ENCODE peak calls at places on chromosomes 11 and 22, in five cellular contexts. A is AG04450, G is pancreas, H is left lung, X is A549. F is an unnamed sample.

GRCh38 chr11:113874920-113875413 is 405 bp downstream of the USP28 start:
- DNase-seq in A (no peak), G (no peak), H (no peak), X (peak), F (peak)

GRCh38 chr11:102244681-102245409 is 72.4 kb upstream of the BIRC3 start:
- DNase-seq in A (no peak), G (no peak), H (no peak), X (peak), F (no peak)

GRCh38 chr22:17198188-17199130 is 20.8 kb downstream of the ADA2 start:
- DNase-seq in A (no peak), G (no peak), H (no peak), X (no peak), F (no peak)

GRCh38 chr11:70574725-70575347 is 176.5 kb downstream of the CTTN start:
- DNase-seq in A (no peak), G (no peak), H (peak), X (no peak), F (no peak)

GRCh38 chr11:15968461-15969130 is 387.8 kb downstream of the SOX6 start:
- DNase-seq in A (no peak), G (no peak), H (no peak), X (no peak), F (no peak)

GRCh38 chr22:47144791-47145425 is 382.5 kb downstream of the TBC1D22A start:
- DNase-seq in A (no peak), G (peak), H (peak), X (no peak), F (no peak)

GRCh38 chr22:50329236-50329635 is 2.4 kb upstream of the DENND6B start:
- DNase-seq in A (no peak), G (no peak), H (no peak), X (no peak), F (peak)

GRCh38 chr11:83971063-83971462 is 684.9 kb upstream of the CCDC90B start:
- DNase-seq in A (no peak), G (no peak), H (no peak), X (no peak), F (no peak)

GRCh38 chr11:38990139-38990538 is 2392.1 kb upstream of the RAG2 start:
- DNase-seq in A (no peak), G (no peak), H (no peak), X (no peak), F (no peak)

GRCh38 chr11:119754656-119755350 is 25.8 kb upstream of the NECTIN1 start:
- DNase-seq in A (no peak), G (no peak), H (peak), X (no peak), F (no peak)

GRCh38 chr11:74443071-74443864 is 24.1 kb downstream of the KCNE3 start:
- DNase-seq in A (no peak), G (peak), H (no peak), X (peak), F (no peak)

GRCh38 chr22:21446128-21446826 is 20.9 kb upstream of the TMEM191C start:
- DNase-seq in A (no peak), G (peak), H (peak), X (no peak), F (no peak)

GRCh38 chr22:38222797-38223119 is 21.0 kb downstream of the MAFF start:
- DNase-seq in A (no peak), G (no peak), H (no peak), X (no peak), F (no peak)

GRCh38 chr22:31139866-31140716 is at the start of gene PLA2G3:
- DNase-seq in A (no peak), G (no peak), H (peak), X (no peak), F (no peak)

GRCh38 chr11:113387605-113388211 is at the start of gene ANKK1:
- DNase-seq in A (no peak), G (no peak), H (no peak), X (no peak), F (no peak)

DNA sequence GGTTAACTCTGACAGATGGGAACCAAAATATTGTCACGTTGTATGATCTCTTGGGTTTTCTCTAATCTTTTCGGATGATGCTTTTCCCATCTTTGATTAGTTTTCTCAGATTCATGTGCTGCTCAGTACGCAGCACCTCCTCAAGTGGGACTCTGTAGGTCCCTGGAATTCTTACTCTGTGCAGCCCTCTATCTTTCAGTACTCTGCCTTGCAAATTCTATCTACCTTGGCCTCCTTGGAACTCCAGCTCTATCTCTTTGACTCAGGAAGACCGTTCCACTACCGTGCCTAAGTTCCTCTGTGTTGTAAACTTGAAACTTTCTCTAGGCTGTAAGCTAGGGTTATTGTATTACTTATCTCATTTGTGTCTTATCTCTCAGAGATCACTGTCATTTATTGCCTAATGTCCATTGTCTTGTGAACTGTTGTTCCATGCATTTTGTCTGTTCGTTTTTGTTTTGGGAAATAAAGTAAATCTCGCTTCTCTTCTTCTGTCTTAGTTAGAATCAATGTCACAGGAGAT is 20.1 kb upstream of the CHORDC1 start:
- DNase-seq in A (no peak), G (no peak), H (no peak), X (no peak), F (no peak)
- TF ChIP-seq CTCF in A (no peak), G (no peak), H (no peak), X (no peak), F (no peak)

DNA sequence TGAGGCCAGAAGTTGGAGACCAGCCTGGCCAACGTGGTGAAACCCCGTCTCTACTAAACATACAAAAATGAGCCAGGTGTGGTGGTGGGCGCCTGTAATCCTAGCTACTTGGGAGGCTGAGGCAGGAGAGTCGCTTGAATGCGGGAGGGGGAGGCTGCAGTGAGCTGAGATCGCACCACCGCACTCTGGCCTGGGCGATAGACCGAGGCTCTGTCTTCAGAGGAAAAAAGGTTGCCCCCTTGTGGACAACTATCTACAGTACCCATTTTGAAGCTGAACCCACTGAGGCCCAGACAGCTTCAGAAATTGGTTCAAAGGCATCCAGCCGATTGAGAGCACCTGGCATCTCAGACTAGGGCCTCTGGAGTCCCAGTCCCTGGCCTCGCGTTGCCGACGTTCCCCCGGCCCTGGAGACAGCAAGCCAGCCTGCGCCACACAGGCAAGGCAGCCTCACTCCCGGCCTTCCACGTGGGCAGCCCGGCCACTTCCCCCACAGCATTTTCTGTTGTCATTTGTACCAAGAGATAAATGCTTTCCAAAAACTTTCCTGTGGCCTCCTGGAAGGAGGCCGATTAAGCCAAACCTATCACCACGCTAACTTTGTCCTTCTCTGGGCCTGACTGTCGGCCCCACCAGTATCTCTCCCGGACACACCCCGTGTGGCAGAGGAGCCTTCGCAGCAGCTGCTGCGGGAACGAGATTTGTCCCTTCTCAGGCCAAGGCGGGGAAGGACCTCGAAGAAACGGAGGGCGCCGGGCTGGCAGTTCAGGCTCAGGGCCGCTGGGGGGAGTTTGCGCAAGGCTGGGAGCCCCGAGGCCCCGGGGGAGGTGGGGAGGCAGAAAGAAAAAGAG is 82.8 kb downstream of the FLI1 start:
- DNase-seq in A (no peak), G (peak), H (peak), X (peak), F (peak)
- TF ChIP-seq CTCF in A (peak), G (no peak), H (peak), X (peak), F (peak)

GRCh38 chr22:39638958-39639357 is 68.4 kb downstream of the CACNA1I start:
- DNase-seq in A (no peak), G (no peak), H (no peak), X (no peak), F (no peak)
- TF ChIP-seq CTCF in A (no peak), G (no peak), H (no peak), X (no peak), F (no peak)

GRCh38 chr11:65932558-65932919 is 12.7 kb upstream of the TSGA10IP start:
- DNase-seq in A (no peak), G (no peak), H (no peak), X (peak), F (no peak)
- TF ChIP-seq CTCF in A (no peak), G (no peak), H (no peak), X (peak), F (peak)

GRCh38 chr11:35277827-35278226 is 138.9 kb downstream of the CD44 start:
- DNase-seq in A (no peak), G (no peak), H (no peak), X (no peak), F (no peak)

GRCh38 chr11:35272391-35272821 is 133.4 kb downstream of the CD44 start:
- DNase-seq in A (no peak), G (no peak), H (no peak), X (no peak), F (peak)

GRCh38 chr11:35276396-35276795 is 137.4 kb downstream of the CD44 start:
- DNase-seq in A (no peak), G (peak), H (no peak), X (no peak), F (peak)

GRCh38 chr11:35275808-35276170 is 136.8 kb downstream of the CD44 start:
- DNase-seq in A (no peak), G (no peak), H (no peak), X (no peak), F (no peak)

DNA sequence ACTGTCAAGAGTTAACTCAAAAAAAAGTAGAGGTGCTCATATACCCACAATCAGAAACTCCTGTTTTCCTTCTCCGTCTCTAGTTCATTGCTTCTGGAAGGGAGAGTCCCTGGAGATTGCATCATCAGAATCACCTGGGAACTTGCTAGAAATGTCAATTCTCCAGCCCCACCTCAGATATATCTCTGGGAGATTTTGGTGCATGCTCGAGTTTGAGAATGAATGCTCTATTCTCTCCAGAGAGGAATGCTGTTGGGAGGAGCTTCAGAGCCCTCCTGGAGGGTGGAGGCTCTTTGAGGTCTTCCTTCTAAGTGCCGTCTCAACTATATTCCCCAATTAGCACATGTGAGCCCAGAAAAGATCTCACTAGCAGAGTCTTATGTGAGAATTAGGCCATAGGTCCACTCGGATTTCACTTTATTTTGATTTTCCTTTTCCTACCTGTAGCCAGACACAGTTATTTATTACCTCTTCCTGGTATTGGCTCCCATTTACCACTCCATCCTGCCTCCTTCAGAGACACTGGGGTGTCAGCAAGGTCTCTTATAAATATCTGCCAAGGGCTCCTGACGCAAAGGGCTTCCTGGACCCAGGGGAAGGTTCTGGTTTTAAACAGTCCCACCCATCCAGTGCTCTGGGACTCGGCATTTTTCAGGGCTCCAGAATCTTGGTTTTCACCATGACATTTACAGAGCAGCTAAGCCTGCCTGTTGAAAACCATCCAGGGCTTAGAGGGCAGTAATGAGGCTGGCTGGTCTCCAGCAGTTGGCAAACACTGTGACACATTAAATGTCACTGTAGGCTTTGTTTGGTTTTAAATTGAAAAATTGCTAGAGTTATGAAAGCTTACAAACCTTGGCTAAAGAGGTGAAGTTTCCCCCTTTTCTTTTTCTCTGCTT is 136.2 kb downstream of the CD44 start:
- DNase-seq in A (no peak), G (peak), H (no peak), X (peak), F (peak)
- TF ChIP-seq CTCF in A (no peak), G (no peak), H (no peak), X (no peak), F (no peak)

DNA sequence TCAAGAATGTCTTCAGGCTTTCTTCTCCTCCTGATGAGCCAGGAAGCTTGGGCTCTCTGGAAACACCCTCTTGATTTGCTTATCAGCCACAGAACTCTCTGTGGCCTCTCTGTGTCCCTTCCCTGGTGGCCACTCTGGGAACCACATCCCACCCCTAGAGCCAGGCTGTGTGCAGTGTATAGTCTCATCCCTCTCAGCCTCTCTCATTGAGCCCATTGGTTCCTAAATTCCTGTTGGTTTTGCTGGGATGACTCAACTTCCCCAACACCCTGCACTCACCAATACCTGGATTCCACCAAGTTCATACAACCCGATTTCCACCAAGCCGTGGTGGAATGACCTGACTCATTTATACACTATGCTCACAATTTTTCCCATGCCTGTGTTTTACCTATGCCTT is 5.2 kb downstream of the IRAG1 start:
- DNase-seq in A (no peak), G (no peak), H (no peak), X (peak), F (peak)
- TF ChIP-seq CTCF in A (peak), G (no peak), H (no peak), X (no peak), F (peak)

DNA sequence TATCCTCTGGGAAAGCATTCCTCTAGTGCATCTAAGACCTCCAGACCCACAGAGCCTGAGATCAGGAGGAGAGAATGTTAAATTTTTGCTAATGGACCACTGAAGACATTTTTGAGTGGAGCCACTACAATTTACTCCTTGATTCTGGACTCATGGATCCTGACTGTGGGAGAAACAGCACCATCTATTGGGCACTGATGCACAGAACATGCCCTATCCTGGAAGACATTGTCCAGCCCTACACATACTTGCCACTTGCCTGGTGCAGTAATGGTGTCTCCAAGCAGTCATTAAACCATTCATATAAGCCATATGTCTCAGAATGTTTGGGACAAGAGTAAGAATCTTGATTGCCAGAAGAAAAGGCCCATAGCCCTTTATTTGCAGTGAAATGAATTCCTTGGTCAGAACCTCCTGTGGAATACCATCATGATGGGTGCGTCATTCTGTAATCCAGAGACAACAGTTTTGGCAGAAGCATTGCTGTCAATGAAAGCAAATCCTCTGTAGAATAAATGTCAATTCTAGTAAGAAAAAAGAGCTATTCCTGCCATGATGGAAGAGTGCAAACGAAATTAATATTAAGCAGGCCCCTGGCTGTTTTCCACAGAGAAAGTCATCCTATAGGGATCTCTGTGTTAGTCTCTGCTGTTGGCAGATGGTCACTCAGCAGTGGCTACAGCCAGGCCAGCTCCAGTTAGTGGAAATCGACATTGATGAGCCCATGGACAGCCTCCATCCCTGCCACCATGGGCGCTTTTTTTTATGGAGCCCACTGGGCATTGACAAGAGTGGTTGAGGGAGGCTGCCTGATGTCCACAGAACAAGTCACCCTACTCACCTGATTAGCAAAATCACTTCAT is 43.5 kb downstream of the GGTLC2 start:
- DNase-seq in A (peak), G (no peak), H (no peak), X (no peak), F (peak)
- TF ChIP-seq CTCF in A (peak), G (peak), H (peak), X (peak), F (peak)